ENCODE peak calls at places on chromosomes 6 and 20, in seven cellular contexts. F, O, X, N, P, D and Q are unnamed samples.

GRCh38 chr20:41249781-41250281 is 67.7 kb downstream of the ZHX3 start:
- DNase-seq in X (peak), N (no peak), O (no peak), F (peak), D (peak), P (peak), Q (no peak)

GRCh38 chr6:45423111-45423900 is 45.6 kb upstream of the SUPT3H start:
- DNase-seq in F (peak), P (no peak), O (no peak), N (peak), D (peak), X (peak), Q (no peak)

GRCh38 chr20:49888341-49889244 is 26.7 kb downstream of the SPATA2 start:
- DNase-seq in X (peak), F (peak), N (no peak), D (peak), P (peak), O (peak), Q (peak)

GRCh38 chr20:10490706-10491105 is 55.6 kb downstream of the SLX4IP start:
- DNase-seq in O (no peak), P (peak), D (no peak), N (no peak), F (peak), X (no peak), Q (no peak)

GRCh38 chr6:131443514-131443913 is 129.5 kb upstream of the ARG1 start:
- DNase-seq in F (no peak), D (no peak), O (no peak), N (no peak), X (no peak), P (no peak), Q (no peak)

GRCh38 chr20:62149532-62150235 is 6.1 kb downstream of the SS18L1 start:
- DNase-seq in O (no peak), F (peak), D (no peak), N (no peak), X (no peak), P (no peak), Q (no peak)

GRCh38 chr6:21115111-21115510 is 478.4 kb upstream of the SOX4 start:
- DNase-seq in P (peak), F (peak), D (peak), X (no peak), N (no peak), O (no peak), Q (no peak)

GRCh38 chr6:45724511-45724910 is 291.1 kb downstream of the CLIC5 start:
- DNase-seq in N (no peak), F (no peak), P (peak), X (no peak), O (no peak), D (peak), Q (peak)

GRCh38 chr6:39296745-39297640 is 17.2 kb downstream of the KCNK17 start:
- DNase-seq in D (peak), F (no peak), P (peak), N (no peak), O (no peak), X (no peak), Q (no peak)

GRCh38 chr20:43205699-43206098 is 16.0 kb upstream of the PTPRT start:
- DNase-seq in P (no peak), O (no peak), F (no peak), D (no peak), N (no peak), X (no peak), Q (no peak)

GRCh38 chr6:151081658-151082057 is 158.1 kb upstream of the AKAP12 start:
- DNase-seq in O (no peak), X (no peak), F (no peak), D (no peak), N (no peak), P (no peak), Q (no peak)

GRCh38 chr20:50274570-50275430 is 84.2 kb downstream of the CEBPB start:
- DNase-seq in X (no peak), P (no peak), D (no peak), F (no peak), O (no peak), N (peak), Q (no peak)

GRCh38 chr6:130593200-130593599 is 227.4 kb downstream of the TMEM200A start:
- DNase-seq in X (no peak), D (no peak), O (no peak), F (no peak), N (no peak), P (no peak), Q (no peak)

GRCh38 chr6:135815216-135815615 is 36.3 kb upstream of the PDE7B start:
- DNase-seq in D (no peak), F (no peak), O (no peak), X (no peak), P (no peak), N (no peak), Q (no peak)

GRCh38 chr6:3278691-3279090 is 19.9 kb downstream of the PSMG4 start:
- DNase-seq in N (no peak), F (no peak), P (no peak), O (no peak), D (no peak), X (no peak), Q (no peak)
- TF ChIP-seq CTCF in N (no peak), F (no peak), P (no peak), O (no peak), D (no peak), X (no peak), Q (no peak)

GRCh38 chr20:45066372-45066771 is 34.6 kb downstream of the KCNS1 start:
- DNase-seq in N (no peak), X (no peak), P (peak), O (no peak), F (no peak), D (no peak), Q (no peak)
- TF ChIP-seq CTCF in N (no peak), X (no peak), P (no peak), O (no peak), F (no peak), D (no peak), Q (no peak)

GRCh38 chr6:33276581-33276863 is 401 bp upstream of the B3GALT4 start:
- DNase-seq in X (no peak), P (no peak), O (no peak), N (no peak), D (no peak), F (no peak), Q (no peak)

GRCh38 chr6:33278810-33279209 is 1.9 kb downstream of the B3GALT4 start:
- DNase-seq in N (no peak), F (no peak), P (no peak), X (no peak), D (no peak), O (no peak), Q (no peak)

GRCh38 chr6:33276864-33277662 is at the start of gene B3GALT4:
- DNase-seq in P (peak), X (peak), O (peak), D (peak), F (peak), N (no peak), Q (peak)

GRCh38 chr6:33278392-33278741 is 1.4 kb downstream of the B3GALT4 start:
- DNase-seq in F (no peak), P (no peak), D (no peak), N (no peak), O (no peak), X (no peak), Q (no peak)

DNA sequence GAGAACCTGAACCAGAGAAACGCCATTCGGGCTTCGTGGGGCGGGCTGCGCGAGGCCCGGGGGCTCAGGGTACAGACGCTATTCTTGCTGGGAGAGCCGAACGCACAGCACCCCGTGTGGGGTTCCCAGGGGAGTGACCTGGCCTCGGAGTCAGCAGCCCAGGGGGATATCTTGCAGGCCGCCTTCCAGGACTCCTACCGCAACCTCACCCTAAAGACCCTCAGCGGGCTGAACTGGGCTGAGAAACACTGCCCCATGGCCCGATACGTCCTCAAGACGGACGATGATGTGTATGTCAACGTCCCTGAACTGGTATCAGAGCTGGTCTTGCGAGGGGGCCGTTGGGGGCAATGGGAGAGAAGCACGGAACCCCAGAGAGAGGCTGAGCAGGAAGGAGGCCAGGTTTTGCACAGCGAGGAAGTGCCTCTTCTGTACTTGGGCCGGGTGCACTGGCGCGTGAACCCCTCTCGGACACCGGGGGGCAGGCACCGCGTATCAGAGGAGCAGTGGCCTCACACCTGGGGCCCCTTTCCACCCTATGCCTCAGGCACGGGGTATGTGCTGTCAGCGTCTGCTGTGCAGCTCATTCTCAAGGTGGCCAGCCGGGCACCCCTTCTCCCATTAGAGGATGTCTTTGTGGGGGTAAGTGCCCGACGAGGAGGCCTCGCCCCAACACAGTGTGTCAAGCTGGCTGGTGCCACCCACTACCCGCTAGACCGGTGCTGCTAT is 904 bp downstream of the B3GALT4 start:
- DNase-seq in F (peak), O (no peak), D (no peak), X (no peak), N (no peak), P (peak), Q (no peak)
- TF ChIP-seq CTCF in F (no peak), O (no peak), D (no peak), X (no peak), N (no peak), P (no peak), Q (no peak)

GRCh38 chr6:31935829-31936228 is 8.3 kb downstream of the C2 start:
- DNase-seq in F (no peak), O (no peak), N (no peak), D (no peak), P (no peak), X (no peak), Q (no peak)

GRCh38 chr6:31927868-31928671 is 553 bp downstream of the C2 start:
- DNase-seq in X (no peak), D (no peak), P (no peak), N (no peak), F (no peak), O (no peak), Q (no peak)

GRCh38 chr6:31928672-31928939 is 1.1 kb downstream of the C2 start:
- DNase-seq in N (no peak), D (no peak), P (no peak), O (no peak), X (no peak), F (no peak), Q (no peak)

GRCh38 chr6:31930962-31931361 is 3.4 kb downstream of the C2 start:
- DNase-seq in O (no peak), D (no peak), N (no peak), P (no peak), F (no peak), X (no peak), Q (no peak)

DNA sequence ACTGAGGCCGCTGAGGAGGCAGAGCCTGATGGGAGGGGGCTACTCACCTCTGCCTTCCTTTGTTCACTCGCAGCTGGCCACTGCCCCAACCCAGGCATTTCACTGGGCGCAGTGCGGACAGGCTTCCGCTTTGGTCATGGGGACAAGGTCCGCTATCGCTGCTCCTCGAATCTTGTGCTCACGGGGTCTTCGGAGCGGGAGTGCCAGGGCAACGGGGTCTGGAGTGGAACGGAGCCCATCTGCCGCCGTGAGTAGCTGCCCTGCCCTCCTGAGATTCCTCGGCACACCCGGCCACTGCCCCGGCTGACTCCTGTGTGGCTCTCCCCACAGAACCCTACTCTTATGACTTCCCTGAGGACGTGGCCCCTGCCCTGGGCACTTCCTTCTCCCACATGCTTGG is 6.0 kb downstream of the C2 start:
- DNase-seq in X (no peak), N (no peak), D (no peak), P (no peak), F (no peak), O (no peak), Q (no peak)
- TF ChIP-seq CTCF in X (no peak), N (no peak), D (no peak), P (no peak), F (no peak), O (no peak), Q (no peak)

GRCh38 chr6:31663961-31664789 is 622 bp downstream of the GPANK1 start:
- DNase-seq in P (peak), F (no peak), D (peak), O (no peak), N (no peak), X (no peak), Q (peak)

GRCh38 chr6:31664790-31665500 is at the start of gene GPANK1:
- DNase-seq in N (peak), P (peak), D (peak), F (peak), X (peak), O (peak), Q (peak)

GRCh38 chr6:31663087-31663960 is 1.5 kb downstream of the GPANK1 start:
- DNase-seq in O (no peak), X (no peak), F (no peak), P (peak), N (no peak), D (no peak), Q (no peak)

GRCh38 chr6:31666337-31666960 is 569 bp downstream of the CSNK2B start:
- DNase-seq in X (no peak), F (no peak), P (no peak), N (no peak), O (no peak), D (no peak), Q (no peak)

DNA sequence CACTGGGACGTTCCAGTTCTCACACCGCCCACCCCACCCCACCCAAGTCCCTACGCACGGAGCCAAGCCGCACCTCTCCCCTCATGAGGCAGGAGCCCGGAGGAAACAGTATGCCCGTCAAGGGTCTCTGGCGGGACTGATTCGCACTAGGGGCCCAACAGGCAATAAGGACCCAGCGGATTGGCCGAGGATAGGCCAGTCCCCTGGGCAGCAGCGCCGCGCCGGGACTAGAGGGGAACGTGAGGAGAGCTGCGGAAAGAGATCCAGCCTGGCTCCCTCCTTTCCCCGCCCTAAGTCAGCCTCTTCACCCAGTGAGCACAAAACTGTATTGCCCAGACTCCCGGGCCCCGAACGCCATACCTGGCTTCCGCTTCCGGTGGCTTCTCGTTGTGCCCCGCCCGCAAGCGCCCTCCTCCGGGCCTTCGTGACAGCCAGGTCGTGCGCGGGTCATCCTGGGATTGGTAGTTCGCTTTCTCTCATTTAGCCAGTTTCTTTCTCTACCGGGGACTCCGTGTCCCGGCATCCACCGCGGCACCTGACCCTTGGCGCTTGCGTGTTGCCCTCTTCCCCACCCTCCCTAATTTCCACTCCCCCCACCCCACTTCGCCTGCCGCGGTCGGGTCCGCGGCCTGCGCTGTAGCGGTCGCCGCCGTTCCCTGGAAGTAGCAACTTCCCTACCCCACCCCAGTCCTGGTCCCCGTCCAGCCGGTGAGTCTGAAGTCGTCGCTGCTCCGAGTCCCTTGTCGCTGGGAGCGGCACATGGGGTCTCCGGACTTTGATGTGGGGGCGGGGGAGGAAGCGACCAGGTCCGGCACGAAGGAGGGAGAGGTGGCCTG is at the start of gene CSNK2B:
- DNase-seq in N (peak), O (peak), F (peak), D (peak), P (peak), X (peak), Q (peak)
- TF ChIP-seq CTCF in N (no peak), O (no peak), F (no peak), D (no peak), P (no peak), X (no peak), Q (peak)

GRCh38 chr6:100775667-100776066 is 105.5 kb downstream of the ASCC3 start:
- DNase-seq in N (no peak), F (no peak), P (peak), D (no peak), X (no peak), O (no peak), Q (no peak)
- TF ChIP-seq CTCF in N (no peak), F (peak), P (no peak), D (peak), X (no peak), O (no peak), Q (peak)